ENCODE peak calls at places on chromosomes 7 and 10, in five cellular contexts. B, A, G, V and L are unnamed samples.

GRCh38 chr7:91324663-91325062 is 60.4 kb downstream of the FZD1 start:
- DNase-seq in A (no peak), B (no peak), G (no peak), V (no peak), L (no peak)

GRCh38 chr7:78326870-78327269 is 528.3 kb downstream of the PHTF2 start:
- DNase-seq in B (no peak), V (no peak), A (no peak), G (peak), L (no peak)

GRCh38 chr10:118912961-118913360 is 116.6 kb upstream of the NANOS1 start:
- DNase-seq in G (no peak), A (no peak), B (no peak), V (no peak), L (no peak)

GRCh38 chr10:129581836-129582235 is 114.8 kb downstream of the MGMT start:
- DNase-seq in B (no peak), V (no peak), G (no peak), A (no peak), L (no peak)

GRCh38 chr10:5449823-5450222 is 37.5 kb downstream of the NET1 start:
- DNase-seq in A (no peak), G (no peak), B (no peak), V (no peak), L (no peak)

GRCh38 chr10:14386202-14386593 is 55.5 kb upstream of the FRMD4A start:
- DNase-seq in G (peak), V (no peak), B (no peak), A (no peak), L (no peak)

GRCh38 chr10:84172435-84173356 is 905 bp upstream of the GPR15LG start:
- DNase-seq in A (no peak), V (peak), G (no peak), B (no peak), L (no peak)

GRCh38 chr7:82234457-82235049 is 209.0 kb downstream of the CACNA2D1 start:
- DNase-seq in V (no peak), A (no peak), G (peak), B (no peak), L (no peak)

GRCh38 chr10:52571018-52571417 is 201.6 kb downstream of the MBL2 start:
- DNase-seq in G (no peak), B (no peak), A (no peak), V (no peak), L (no peak)

GRCh38 chr10:26556756-26557640 is 118.9 kb downstream of the APBB1IP start:
- DNase-seq in B (no peak), V (no peak), G (peak), A (no peak), L (no peak)

GRCh38 chr10:110612073-110612472 is 32.1 kb upstream of the RBM20 start:
- DNase-seq in A (no peak), G (no peak), B (no peak), V (no peak), L (no peak)

GRCh38 chr7:11346312-11346711 is 372.6 kb downstream of the PHF14 start:
- DNase-seq in B (no peak), V (no peak), A (no peak), G (no peak), L (no peak)

GRCh38 chr7:105988277-105988676 is 25.2 kb downstream of the CDHR3 start:
- DNase-seq in B (no peak), A (no peak), V (no peak), G (no peak), L (no peak)

GRCh38 chr7:149872419-149873073 is 1.2 kb upstream of the ATP6V0E2 start:
- DNase-seq in A (peak), B (peak), V (peak), G (peak), L (no peak)

GRCh38 chr10:45461034-45461433 is 87.0 kb downstream of the ALOX5 start:
- DNase-seq in B (no peak), A (no peak), G (no peak), V (peak), L (peak)
- H3K4me3 ChIP-seq in B (no peak), A (no peak), G (no peak), V (no peak), L (peak)

GRCh38 chr7:29019275-29019820 is 61.2 kb upstream of the TRIL start:
- DNase-seq in G (no peak), B (no peak), V (no peak), A (no peak), L (no peak)
- TF ChIP-seq CTCF in G (peak), B (no peak), V (no peak), A (no peak), L (no peak)

DNA sequence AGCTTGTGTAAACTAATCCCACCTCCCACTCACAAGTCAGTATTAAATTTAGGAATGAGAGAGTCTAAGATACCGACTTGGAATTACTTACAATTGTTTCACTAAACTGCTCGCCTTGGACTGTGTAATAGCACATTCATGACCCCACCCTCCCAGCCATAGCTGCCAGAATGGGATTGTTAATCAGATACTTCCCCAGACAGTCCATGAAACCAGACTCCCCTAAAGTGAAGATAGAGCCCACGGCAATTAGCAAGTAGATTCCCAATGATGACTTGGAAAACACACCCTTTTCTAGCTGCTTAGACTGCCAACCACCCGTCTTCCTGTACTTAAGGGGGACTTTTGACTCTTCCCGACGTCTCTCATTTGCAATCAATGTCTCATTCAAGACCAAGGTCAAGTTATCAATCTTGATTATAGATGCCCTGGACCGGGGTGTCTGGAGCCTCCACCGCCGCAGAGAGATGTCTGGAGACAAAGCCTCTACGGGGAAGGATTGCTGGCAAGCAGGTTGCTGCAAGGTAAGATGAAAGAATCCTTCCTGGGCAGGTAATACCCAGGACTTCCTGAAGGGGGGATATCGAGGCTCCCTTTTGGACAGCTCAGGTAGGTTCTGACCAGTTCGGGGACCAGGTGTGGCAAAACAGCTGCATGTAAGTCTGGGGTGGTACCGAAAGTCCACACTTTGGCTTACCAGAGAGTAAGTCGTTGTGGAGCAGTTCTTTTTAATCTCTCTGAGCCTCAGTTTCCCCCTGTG is 12.6 kb upstream of the CUX1 start:
- DNase-seq in G (no peak), A (no peak), V (peak), B (peak), L (no peak)
- H3K4me3 ChIP-seq in G (no peak), A (no peak), V (no peak), B (no peak), L (no peak)

GRCh38 chr7:155206286-155207020 is 91.2 kb upstream of the INSIG1 start:
- DNase-seq in B (peak), V (peak), G (peak), A (peak), L (peak)

GRCh38 chr7:155207335-155208002 is 90.2 kb upstream of the INSIG1 start:
- DNase-seq in A (no peak), B (no peak), V (no peak), G (no peak), L (no peak)

GRCh38 chr7:155204744-155205367 is 92.8 kb upstream of the INSIG1 start:
- DNase-seq in G (no peak), B (no peak), V (no peak), A (no peak), L (no peak)

GRCh38 chr7:155203882-155204691 is 93.6 kb upstream of the INSIG1 start:
- DNase-seq in A (no peak), G (no peak), V (no peak), B (peak), L (no peak)

DNA sequence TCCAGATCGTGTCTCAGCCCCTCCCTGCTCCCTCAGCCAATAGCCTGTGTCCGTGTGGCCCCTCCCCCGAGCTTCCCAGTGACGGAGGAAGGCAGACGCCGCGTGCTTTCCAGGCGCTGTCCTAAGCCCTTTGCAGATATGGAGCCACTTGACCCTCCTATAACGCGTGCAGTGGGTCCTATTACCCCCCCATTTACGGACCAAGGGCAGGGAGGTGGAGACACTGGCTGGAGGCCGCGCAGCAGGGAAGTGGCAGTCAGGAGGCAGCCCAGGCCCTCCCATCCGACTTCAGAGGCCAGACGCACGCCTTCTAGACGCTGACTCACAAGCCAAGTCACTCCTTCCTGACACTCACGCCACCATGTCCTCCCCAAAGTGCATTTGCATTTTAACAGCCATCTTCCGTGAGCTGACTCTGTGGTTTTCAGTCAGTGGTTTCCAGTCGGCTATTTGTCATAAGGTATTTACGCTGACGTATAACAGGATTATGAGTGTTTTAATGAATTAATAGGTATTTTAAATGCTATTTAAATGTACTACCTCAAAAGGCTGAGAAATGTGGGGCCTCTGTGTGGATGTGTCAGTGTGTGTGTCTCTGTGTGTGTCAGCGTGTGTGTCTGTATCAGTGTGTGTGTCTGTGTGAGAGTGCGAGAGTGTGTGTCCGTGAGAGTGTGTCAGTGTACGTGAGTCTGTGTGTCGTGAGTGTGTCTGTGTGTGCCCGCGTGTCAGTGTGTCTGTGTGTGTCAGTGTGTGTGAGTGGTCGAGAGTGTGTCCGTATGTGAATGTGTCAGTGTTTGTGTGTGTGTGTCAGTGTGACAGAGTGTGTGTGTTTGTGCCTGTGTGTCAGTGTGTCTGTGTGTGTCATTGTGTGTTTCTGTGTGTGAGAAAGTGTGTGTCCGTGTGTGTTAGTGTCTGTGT is 92.1 kb upstream of the INSIG1 start:
- DNase-seq in V (peak), G (peak), A (peak), B (peak), L (peak)
- TF ChIP-seq CTCF in V (no peak), G (no peak), A (no peak), B (no peak), L (no peak)